ENCODE peak calls at places on chromosomes 3 and 15, in four cellular contexts. L is OCI-LY7, J is AG09319, D is fibroblast of pulmonary artery. P is an unnamed sample.
A peak's percentile ranks its signal among the peaks of the same experiment; 100 is the strongest.

GRCh38 chr3:127556565-127556964 is 34.0 kb downstream of the TPRA1 start:
- DNase-seq in J (no peak), D (no peak), L (no peak), P (no peak)

GRCh38 chr3:81931852-81932251 is 170.4 kb upstream of the GBE1 start:
- DNase-seq in L (no peak), J (no peak), D (no peak), P (no peak)

GRCh38 chr15:100082761-100083402 is 258.9 kb downstream of the ADAMTS17 start:
- DNase-seq in D (no peak), L (no peak), J (no peak), P (no peak)

GRCh38 chr3:46900356-46900755 is 22.8 kb downstream of the PTH1R start:
- DNase-seq in D (no peak), J (no peak), L (no peak), P (no peak)

GRCh38 chr15:45660231-45660979 is 25.6 kb downstream of the SQOR start:
- DNase-seq in J (no peak), L (no peak), D (no peak), P (no peak)

GRCh38 chr15:57540736-57541135 is 51.0 kb upstream of the MYZAP start:
- DNase-seq in D (no peak), L (no peak), J (no peak), P (no peak)

GRCh38 chr3:32238816-32239637 is 547 bp downstream of the CMTM8 start:
- DNase-seq in D (peak; percentile 33), J (no peak), L (peak; percentile 54), P (peak; percentile 72)

GRCh38 chr3:66211779-66212178 is 9.0 kb upstream of the SLC25A26 start:
- DNase-seq in D (no peak), J (no peak), L (no peak), P (no peak)

GRCh38 chr3:71511037-71511436 is 72.5 kb downstream of the FOXP1 start:
- DNase-seq in L (peak; percentile 37), D (peak; percentile 68), J (no peak), P (no peak)

GRCh38 chr3:119604878-119605277 is 7.2 kb downstream of the PLA1A start:
- DNase-seq in L (no peak), J (no peak), D (peak; percentile 75), P (no peak)

GRCh38 chr3:39911465-39912309 is 102.3 kb downstream of the MYRIP start:
- DNase-seq in L (no peak), D (peak; percentile 56), J (no peak), P (no peak)

GRCh38 chr15:67190326-67190725 is 64.1 kb downstream of the AAGAB start:
- DNase-seq in L (no peak), D (no peak), J (no peak), P (peak; percentile 56)

GRCh38 chr15:91431041-91431715 is 331.1 kb downstream of the SV2B start:
- DNase-seq in D (no peak), L (no peak), J (no peak), P (no peak)

GRCh38 chr3:171878441-171879225 is 35.5 kb downstream of the TMEM212 start:
- DNase-seq in D (peak; percentile 84), J (no peak), L (no peak), P (no peak)

GRCh38 chr15:45163508-45163856 is 24.3 kb downstream of the SHF start:
- DNase-seq in J (no peak), D (no peak), L (no peak), P (no peak)

GRCh38 chr15:34217587-34218225 is 7.1 kb upstream of the EMC4 start:
- DNase-seq in D (no peak), J (no peak), L (no peak), P (no peak)

GRCh38 chr3:13780432-13781173 is 99.3 kb downstream of the WNT7A start:
- DNase-seq in D (no peak), L (no peak), J (no peak), P (no peak)

GRCh38 chr3:13772885-13773745 is 106.8 kb downstream of the WNT7A start:
- DNase-seq in D (no peak), J (no peak), L (no peak), P (peak; percentile 60)

GRCh38 chr3:13771496-13771895 is 108.4 kb downstream of the WNT7A start:
- DNase-seq in L (no peak), D (no peak), J (no peak), P (no peak)

GRCh38 chr3:13772321-13772745 is 107.5 kb downstream of the WNT7A start:
- DNase-seq in L (no peak), J (no peak), D (no peak), P (peak; percentile 57)

GRCh38 chr3:13776253-13777050 is 103.4 kb downstream of the WNT7A start:
- DNase-seq in J (no peak), D (no peak), L (no peak), P (no peak)
- TF ChIP-seq CTCF in J (no peak), D (no peak), L (no peak), P (peak; percentile 21)

GRCh38 chr3:103614719-103615118 is 1179.9 kb downstream of the ZPLD1 start:
- DNase-seq in J (no peak), L (no peak), D (no peak), P (no peak)

GRCh38 chr3:103613738-103614137 is 1178.9 kb downstream of the ZPLD1 start:
- DNase-seq in D (no peak), L (no peak), J (no peak), P (no peak)

GRCh38 chr3:103609472-103609871 is 1174.7 kb downstream of the ZPLD1 start:
- DNase-seq in D (no peak), L (no peak), J (no peak), P (no peak)
- TF ChIP-seq CTCF in D (no peak), L (no peak), J (no peak), P (no peak)

GRCh38 chr3:157079677-157080369 is 80.1 kb downstream of the CCNL1 start:
- DNase-seq in J (no peak), L (no peak), D (no peak), P (no peak)

GRCh38 chr3:157074490-157074889 is 85.5 kb downstream of the CCNL1 start:
- DNase-seq in D (no peak), J (no peak), L (no peak), P (no peak)

GRCh38 chr3:157078131-157078835 is 81.7 kb downstream of the CCNL1 start:
- DNase-seq in D (no peak), L (no peak), J (no peak), P (no peak)

GRCh38 chr3:157075693-157076420 is 84.1 kb downstream of the CCNL1 start:
- DNase-seq in J (no peak), L (no peak), D (no peak), P (no peak)

GRCh38 chr3:157077565-157077991 is 82.4 kb downstream of the CCNL1 start:
- DNase-seq in D (peak; percentile 29), J (no peak), L (no peak), P (no peak)
- TF ChIP-seq CTCF in D (peak; percentile 15), J (peak; percentile 40), L (no peak), P (no peak)

GRCh38 chr15:70098170-70098460 is 398 bp upstream of the TLE3 start:
- DNase-seq in D (no peak), J (no peak), L (no peak), P (no peak)

GRCh38 chr15:70100495-70101331 is 3.0 kb upstream of the TLE3 start:
- DNase-seq in J (no peak), L (peak; percentile 68), D (peak; percentile 88), P (no peak)

GRCh38 chr15:70099966-70100494 is 2.3 kb upstream of the TLE3 start:
- DNase-seq in L (peak; percentile 36), J (no peak), D (peak; percentile 50), P (no peak)

GRCh38 chr15:70098461-70099166 is 897 bp upstream of the TLE3 start:
- DNase-seq in J (no peak), D (peak; percentile 33), L (peak; percentile 42), P (peak; percentile 78)

DNA sequence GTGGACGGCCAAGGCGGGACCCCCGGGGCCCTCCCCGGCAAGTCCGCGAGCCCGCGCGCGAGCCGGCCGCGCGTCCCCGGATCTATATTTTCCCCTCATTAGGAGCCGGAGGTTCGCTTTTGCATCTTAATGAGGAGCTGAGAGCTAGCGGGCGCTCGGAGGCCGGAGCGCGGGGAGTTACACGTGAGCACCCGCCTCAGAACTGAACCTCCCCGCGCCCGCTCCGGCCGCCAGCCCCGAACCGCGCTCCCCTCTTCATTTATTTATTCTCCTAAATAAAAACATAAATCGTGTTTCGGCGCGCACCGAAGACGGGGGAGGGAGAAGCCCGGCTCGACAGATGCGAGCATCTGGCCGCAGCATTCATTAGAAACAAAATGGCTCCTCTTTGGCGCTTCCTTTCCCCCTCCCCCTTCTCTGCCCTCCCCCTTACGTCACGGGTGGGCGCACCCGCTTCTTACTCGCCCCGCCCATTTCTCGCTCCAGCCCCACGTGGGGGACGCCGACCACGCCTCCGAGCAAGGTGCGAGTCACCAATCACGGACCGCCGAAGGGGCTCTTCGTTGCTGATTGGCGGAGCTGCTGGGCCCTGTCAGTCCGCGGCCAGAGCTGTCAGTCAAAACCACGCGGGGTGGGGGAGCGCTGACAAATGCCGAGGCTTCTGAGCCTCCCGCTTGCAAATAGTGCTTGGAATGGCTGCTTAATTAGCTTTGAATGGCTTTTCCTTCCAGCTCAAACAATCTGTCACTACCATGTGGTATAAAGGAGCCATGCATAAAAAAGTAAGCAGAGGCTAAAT is 1.6 kb upstream of the TLE3 start:
- DNase-seq in J (peak; percentile 99), L (peak; percentile 100), D (peak; percentile 100), P (peak; percentile 100)
- TF ChIP-seq CTCF in J (no peak), L (no peak), D (no peak), P (no peak)

DNA sequence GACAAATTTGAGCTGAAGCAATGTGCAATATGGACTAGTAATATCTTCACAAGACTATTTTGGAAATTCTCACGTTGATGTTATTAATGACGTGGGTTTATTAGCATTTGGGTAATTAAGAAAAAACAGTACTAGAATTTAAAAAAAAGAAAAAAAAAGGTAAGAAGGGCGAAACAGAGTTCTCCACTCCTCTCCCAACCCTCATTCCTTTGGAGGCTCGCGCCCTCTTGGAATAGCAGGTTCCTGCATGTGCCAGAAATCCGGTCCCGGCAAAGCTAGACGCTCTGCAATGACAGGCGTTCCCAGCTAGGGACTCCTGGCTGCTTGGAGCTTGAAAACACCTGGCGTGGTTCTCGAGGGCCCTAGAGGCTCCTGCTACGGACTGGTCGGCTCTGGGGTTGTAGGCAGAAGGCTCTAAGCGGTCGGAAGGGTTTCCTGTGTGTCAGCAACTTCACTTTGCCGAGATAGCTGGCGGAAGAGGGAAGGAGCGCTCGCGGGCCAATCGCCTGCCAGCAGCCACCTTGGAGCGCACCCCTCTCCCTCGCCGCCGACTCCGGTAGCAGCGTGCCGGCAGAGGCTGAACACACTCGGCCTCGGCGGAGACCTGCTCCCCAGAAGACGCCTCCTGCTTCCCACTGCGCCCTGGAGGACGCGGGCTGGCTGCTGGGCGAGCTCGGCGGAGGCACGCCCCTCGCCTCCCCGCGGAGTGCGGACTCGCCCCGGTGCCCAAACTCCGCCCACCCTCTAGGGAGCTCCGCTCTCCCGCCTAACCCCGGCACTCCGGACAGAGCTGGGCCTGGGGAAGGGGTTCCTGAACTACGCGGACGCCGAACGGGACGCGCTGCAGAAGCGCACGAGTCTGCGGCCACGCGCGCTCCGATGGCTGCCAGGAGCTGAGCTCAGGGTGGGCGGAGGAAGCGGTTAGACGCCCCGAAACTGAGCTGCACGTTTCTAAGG is at the start of gene P2RY1:
- DNase-seq in J (no peak), D (peak; percentile 67), L (peak; percentile 41), P (peak; percentile 78)
- TF ChIP-seq CTCF in J (no peak), D (peak; percentile 19), L (no peak), P (peak; percentile 46)

GRCh38 chr3:41286305-41286704 is 87.0 kb downstream of the CTNNB1 start:
- DNase-seq in J (no peak), D (peak; percentile 6), L (no peak), P (no peak)
- TF ChIP-seq CTCF in J (no peak), D (peak; percentile 25), L (no peak), P (no peak)

GRCh38 chr15:40336129-40337122 is 4.3 kb downstream of the CCDC9B start:
- DNase-seq in L (peak; percentile 30), J (no peak), D (no peak), P (no peak)
- TF ChIP-seq CTCF in L (peak; percentile 71), J (no peak), D (no peak), P (no peak)

GRCh38 chr15:55518641-55519040 is 10.6 kb upstream of the DNAAF4 start:
- DNase-seq in J (no peak), D (no peak), L (no peak), P (no peak)
- TF ChIP-seq CTCF in J (no peak), D (peak; percentile 33), L (peak; percentile 47), P (peak; percentile 70)

P was measured in type B pancreatic cell.